ENCODE peak calls at places on chromosomes 12 and 14, in six cellular contexts. G is LHCN-M2; Z is memory B cell; F is stimulated activated CD4-positive, alpha-beta T cell treated with anti-CD3 and anti-CD28 coated beads, Interleukin-4, amount 100 ng/mL, for 1 hour; W is HT-29; J is HCEC 1CT. U is an unnamed sample.

GRCh38 chr12:1807489-1807888 is 12.9 kb upstream of the LRTM2 start:
- DNase-seq in G (no peak), Z (no peak), F (no peak), W (no peak), J (no peak), U (no peak)

GRCh38 chr12:113955109-113955970 is 10.8 kb downstream of the RBM19 start:
- DNase-seq in G (no peak), Z (no peak), F (no peak), W (peak), J (peak), U (no peak)

GRCh38 chr14:49173765-49174373 is 412.3 kb downstream of the RPS29 start:
- DNase-seq in G (peak), Z (peak), F (no peak), W (peak), J (peak), U (peak)

GRCh38 chr12:10900972-10901371 is 8.4 kb downstream of the TAS2R13 start:
- DNase-seq in G (no peak), Z (no peak), F (no peak), W (no peak), J (no peak), U (no peak)

GRCh38 chr12:77124767-77125166 is 59.4 kb upstream of the E2F7 start:
- DNase-seq in G (peak), Z (no peak), F (no peak), W (no peak), J (peak), U (no peak)

GRCh38 chr12:79020106-79020505 is 155.5 kb downstream of the SYT1 start:
- DNase-seq in G (peak), Z (no peak), F (no peak), W (no peak), J (peak), U (no peak)

GRCh38 chr14:92475451-92476187 is 38.0 kb upstream of the RIN3 start:
- DNase-seq in G (no peak), Z (no peak), F (no peak), W (no peak), J (no peak), U (no peak)

GRCh38 chr12:57479376-57480115 is at the start of gene ARHGAP9:
- DNase-seq in G (no peak), Z (peak), F (peak), W (no peak), J (no peak), U (no peak)

GRCh38 chr12:49952396-49953055 is 2.0 kb downstream of the AQP2 start:
- DNase-seq in G (no peak), Z (no peak), F (no peak), W (peak), J (no peak), U (no peak)

GRCh38 chr14:92690171-92691011 is 58.0 kb downstream of the LGMN start:
- DNase-seq in G (peak), Z (no peak), F (no peak), W (peak), J (peak), U (no peak)

GRCh38 chr14:31380106-31380505 is 40.2 kb downstream of the HEATR5A start:
- DNase-seq in G (no peak), Z (no peak), F (no peak), W (no peak), J (no peak), U (no peak)

GRCh38 chr12:67515679-67516363 is 132.7 kb upstream of the DYRK2 start:
- DNase-seq in G (peak), Z (no peak), F (no peak), W (peak), J (no peak), U (peak)

GRCh38 chr12:1567852-1568251 is 26.5 kb downstream of the FBXL14 start:
- DNase-seq in G (no peak), Z (no peak), F (no peak), W (no peak), J (no peak), U (no peak)

GRCh38 chr12:7108928-7109920 is at the start of gene C1RL:
- DNase-seq in G (peak), Z (peak), F (peak), W (peak), J (peak), U (no peak)

GRCh38 chr12:79776111-79776510 is 85.3 kb upstream of the PAWR start:
- DNase-seq in G (peak), Z (no peak), F (no peak), W (no peak), J (peak), U (no peak)

GRCh38 chr12:503111-503761 is 43.5 kb downstream of the B4GALNT3 start:
- DNase-seq in G (peak), Z (no peak), F (no peak), W (peak), J (no peak), U (no peak)

GRCh38 chr12:12333980-12334709 is 15.9 kb downstream of the MANSC1 start:
- DNase-seq in G (peak), Z (peak), F (peak), W (peak), J (peak), U (peak)

GRCh38 chr12:59084758-59085383 is 164.6 kb upstream of the LRIG3 start:
- DNase-seq in G (no peak), Z (no peak), F (no peak), W (no peak), J (no peak), U (no peak)

GRCh38 chr12:121796855-121797751 is 3.6 kb upstream of the RHOF start:
- DNase-seq in G (peak), Z (no peak), F (no peak), W (peak), J (peak), U (no peak)

GRCh38 chr14:60632257-60632656 is 17.0 kb downstream of the SIX1 start:
- DNase-seq in G (no peak), Z (no peak), F (no peak), W (no peak), J (no peak), U (no peak)

GRCh38 chr12:25959069-25959961 is 833 bp downstream of the RASSF8 start:
- DNase-seq in G (peak), Z (no peak), F (peak), W (peak), J (peak), U (no peak)

GRCh38 chr12:112473056-112473455 is 54.3 kb downstream of the PTPN11 start:
- DNase-seq in G (no peak), Z (no peak), F (no peak), W (peak), J (no peak), U (no peak)

GRCh38 chr14:81831128-81831815 is 297.6 kb upstream of the SEL1L start:
- DNase-seq in G (no peak), Z (no peak), F (no peak), W (no peak), J (no peak), U (no peak)